ENCODE peak calls at places on chromosome 16, in nine cellular contexts. One of them, this sample, is unnamed.
A peak's percentile ranks its signal among the peaks of the same experiment; 100 is the strongest.

GRCh38 chr16:64397042-64397441 is 724.8 kb downstream of the CDH11 start:
- DNase-seq in PC-9: no peak
- DNase-seq in A549: no peak
- DNase-seq in GM12878: no peak
- DNase-seq in lower leg skin: no peak
- DNase-seq in endodermal cell: no peak
- DNase-seq in fibroblast of mammary gland: peak; percentile 49
- DNase-seq in HFF-Myc: no peak
- DNase-seq in kidney: no peak
- DNase-seq in this sample: no peak

GRCh38 chr16:79365687-79366086 is 234.8 kb downstream of the MAF start:
- DNase-seq in PC-9: no peak
- DNase-seq in A549: no peak
- DNase-seq in GM12878: no peak
- DNase-seq in lower leg skin: no peak
- DNase-seq in endodermal cell: no peak
- DNase-seq in fibroblast of mammary gland: no peak
- DNase-seq in HFF-Myc: no peak
- DNase-seq in kidney: no peak
- DNase-seq in this sample: no peak

GRCh38 chr16:85190572-85190971 is 78.3 kb upstream of the CIBAR2 start:
- DNase-seq in PC-9: no peak
- DNase-seq in A549: no peak
- DNase-seq in GM12878: no peak
- DNase-seq in lower leg skin: no peak
- DNase-seq in endodermal cell: no peak
- DNase-seq in fibroblast of mammary gland: no peak
- DNase-seq in HFF-Myc: no peak
- DNase-seq in kidney: no peak
- DNase-seq in this sample: no peak

GRCh38 chr16:56042416-56042815 is 148.9 kb upstream of the GNAO1 start:
- DNase-seq in PC-9: no peak
- DNase-seq in A549: no peak
- DNase-seq in GM12878: no peak
- DNase-seq in lower leg skin: no peak
- DNase-seq in endodermal cell: peak; percentile 9
- DNase-seq in fibroblast of mammary gland: no peak
- DNase-seq in HFF-Myc: no peak
- DNase-seq in kidney: no peak
- DNase-seq in this sample: no peak

GRCh38 chr16:20674684-20675487 is 22.6 kb downstream of the ACSM1 start:
- DNase-seq in PC-9: peak; percentile 2
- DNase-seq in A549: no peak
- DNase-seq in GM12878: no peak
- DNase-seq in lower leg skin: no peak
- DNase-seq in endodermal cell: peak; percentile 62
- DNase-seq in fibroblast of mammary gland: no peak
- DNase-seq in HFF-Myc: no peak
- DNase-seq in kidney: no peak
- DNase-seq in this sample: no peak

GRCh38 chr16:30120340-30121105 is 2.5 kb downstream of the MAPK3 start:
- DNase-seq in PC-9: peak; percentile 16
- DNase-seq in A549: no peak
- DNase-seq in GM12878: no peak
- DNase-seq in lower leg skin: no peak
- DNase-seq in endodermal cell: no peak
- DNase-seq in fibroblast of mammary gland: no peak
- DNase-seq in HFF-Myc: no peak
- DNase-seq in kidney: no peak
- DNase-seq in this sample: no peak

GRCh38 chr16:55691771-55692170 is 36.0 kb downstream of the SLC6A2 start:
- DNase-seq in PC-9: no peak
- DNase-seq in A549: no peak
- DNase-seq in GM12878: no peak
- DNase-seq in lower leg skin: no peak
- DNase-seq in endodermal cell: no peak
- DNase-seq in fibroblast of mammary gland: no peak
- DNase-seq in HFF-Myc: no peak
- DNase-seq in kidney: no peak
- DNase-seq in this sample: no peak

GRCh38 chr16:3383045-3383448 is 17.8 kb downstream of the ZSCAN32 start:
- DNase-seq in PC-9: no peak
- DNase-seq in A549: peak; percentile 19
- DNase-seq in GM12878: no peak
- DNase-seq in lower leg skin: no peak
- DNase-seq in endodermal cell: no peak
- DNase-seq in fibroblast of mammary gland: no peak
- DNase-seq in HFF-Myc: no peak
- DNase-seq in kidney: no peak
- DNase-seq in this sample: no peak

GRCh38 chr16:72172105-72173034 is at the start of gene PMFBP1:
- DNase-seq in PC-9: peak; percentile 0
- DNase-seq in A549: peak; percentile 67
- DNase-seq in GM12878: peak; percentile 88
- DNase-seq in lower leg skin: peak; percentile 57
- DNase-seq in endodermal cell: no peak
- DNase-seq in fibroblast of mammary gland: peak; percentile 87
- DNase-seq in HFF-Myc: peak; percentile 56
- DNase-seq in kidney: no peak
- DNase-seq in this sample: no peak

GRCh38 chr16:68704232-68704867 is 32.7 kb upstream of the CDH1 start:
- DNase-seq in PC-9: peak; percentile 85
- DNase-seq in A549: peak; percentile 89
- DNase-seq in GM12878: no peak
- DNase-seq in lower leg skin: peak; percentile 62
- DNase-seq in endodermal cell: peak; percentile 97
- DNase-seq in fibroblast of mammary gland: peak; percentile 55
- DNase-seq in HFF-Myc: peak; percentile 39
- DNase-seq in kidney: peak; percentile 91
- DNase-seq in this sample: peak; percentile 82

GRCh38 chr16:78538919-78539318 is 439.5 kb downstream of the WWOX start:
- DNase-seq in PC-9: no peak
- DNase-seq in A549: no peak
- DNase-seq in GM12878: no peak
- DNase-seq in lower leg skin: no peak
- DNase-seq in endodermal cell: no peak
- DNase-seq in fibroblast of mammary gland: no peak
- DNase-seq in HFF-Myc: no peak
- DNase-seq in kidney: no peak
- DNase-seq in this sample: no peak

GRCh38 chr16:1832831-1833454 is 5.9 kb downstream of the FAHD1 start:
- DNase-seq in PC-9: no peak
- DNase-seq in A549: no peak
- DNase-seq in GM12878: no peak
- DNase-seq in lower leg skin: no peak
- DNase-seq in endodermal cell: no peak
- DNase-seq in fibroblast of mammary gland: no peak
- DNase-seq in HFF-Myc: no peak
- DNase-seq in kidney: no peak
- DNase-seq in this sample: no peak
- H3K4me3 ChIP-seq in PC-9: no peak overlapping the region
- H3K4me3 ChIP-seq in A549: no peak overlapping the region
- H3K4me3 ChIP-seq in GM12878: no peak overlapping the region
- H3K4me3 ChIP-seq in lower leg skin: no peak overlapping the region
- H3K4me3 ChIP-seq in endodermal cell: no peak overlapping the region
- H3K4me3 ChIP-seq in fibroblast of mammary gland: no peak overlapping the region
- H3K4me3 ChIP-seq in HFF-Myc: no peak overlapping the region
- H3K4me3 ChIP-seq in kidney: peak overlapping the region; percentile 9
- H3K4me3 ChIP-seq in this sample: no peak overlapping the region

GRCh38 chr16:87305505-87306391 is 11.4 kb downstream of the C16orf95 start:
- DNase-seq in PC-9: no peak
- DNase-seq in A549: no peak
- DNase-seq in GM12878: no peak
- DNase-seq in lower leg skin: no peak
- DNase-seq in endodermal cell: peak; percentile 88
- DNase-seq in fibroblast of mammary gland: no peak
- DNase-seq in HFF-Myc: peak; percentile 87
- DNase-seq in kidney: peak; percentile 62
- DNase-seq in this sample: no peak
- TF ChIP-seq CTCF in PC-9: no peak
- TF ChIP-seq CTCF in A549: no peak
- TF ChIP-seq CTCF in GM12878: no peak
- TF ChIP-seq CTCF in lower leg skin: no peak
- TF ChIP-seq CTCF in endodermal cell: peak; percentile 62
- TF ChIP-seq CTCF in fibroblast of mammary gland: no peak
- TF ChIP-seq CTCF in HFF-Myc: peak; percentile 42
- TF ChIP-seq CTCF in kidney: no peak
- TF ChIP-seq CTCF in this sample: no peak

GRCh38 chr16:57482845-57483545 is 3.3 kb downstream of the DOK4 start:
- DNase-seq in PC-9: no peak
- DNase-seq in A549: no peak
- DNase-seq in GM12878: no peak
- DNase-seq in lower leg skin: no peak
- DNase-seq in endodermal cell: peak; percentile 38
- DNase-seq in fibroblast of mammary gland: no peak
- DNase-seq in HFF-Myc: no peak
- DNase-seq in kidney: no peak
- DNase-seq in this sample: no peak
- H3K4me3 ChIP-seq in PC-9: no peak overlapping the region
- H3K4me3 ChIP-seq in A549: no peak overlapping the region
- H3K4me3 ChIP-seq in GM12878: no peak overlapping the region
- H3K4me3 ChIP-seq in lower leg skin: no peak overlapping the region
- H3K4me3 ChIP-seq in endodermal cell: no peak overlapping the region
- H3K4me3 ChIP-seq in fibroblast of mammary gland: no peak overlapping the region
- H3K4me3 ChIP-seq in HFF-Myc: no peak overlapping the region
- H3K4me3 ChIP-seq in kidney: no peak overlapping the region
- H3K4me3 ChIP-seq in this sample: no peak overlapping the region

GRCh38 chr16:28822520-28823290 is at the start of gene ATXN2L:
- DNase-seq in PC-9: peak; percentile 95
- DNase-seq in A549: peak; percentile 98
- DNase-seq in GM12878: peak; percentile 77
- DNase-seq in lower leg skin: peak; percentile 90
- DNase-seq in endodermal cell: peak; percentile 94
- DNase-seq in fibroblast of mammary gland: peak; percentile 96
- DNase-seq in HFF-Myc: peak; percentile 82
- DNase-seq in kidney: peak; percentile 99
- DNase-seq in this sample: peak; percentile 91

GRCh38 chr16:28821874-28822519 is 802 bp upstream of the ATXN2L start:
- DNase-seq in PC-9: no peak
- DNase-seq in A549: no peak
- DNase-seq in GM12878: no peak
- DNase-seq in lower leg skin: no peak
- DNase-seq in endodermal cell: peak; percentile 48
- DNase-seq in fibroblast of mammary gland: peak; percentile 13
- DNase-seq in HFF-Myc: no peak
- DNase-seq in kidney: no peak
- DNase-seq in this sample: no peak

GRCh38 chr16:28823291-28823718 is 506 bp downstream of the ATXN2L start:
- DNase-seq in PC-9: no peak
- DNase-seq in A549: no peak
- DNase-seq in GM12878: no peak
- DNase-seq in lower leg skin: no peak
- DNase-seq in endodermal cell: no peak
- DNase-seq in fibroblast of mammary gland: no peak
- DNase-seq in HFF-Myc: no peak
- DNase-seq in kidney: no peak
- DNase-seq in this sample: no peak

GRCh38 chr16:28824548-28824973 is 1.8 kb downstream of the ATXN2L start:
- DNase-seq in PC-9: no peak
- DNase-seq in A549: no peak
- DNase-seq in GM12878: no peak
- DNase-seq in lower leg skin: no peak
- DNase-seq in endodermal cell: no peak
- DNase-seq in fibroblast of mammary gland: no peak
- DNase-seq in HFF-Myc: no peak
- DNase-seq in kidney: no peak
- DNase-seq in this sample: no peak

GRCh38 chr16:28823719-28824547 is 1.1 kb downstream of the ATXN2L start:
- DNase-seq in PC-9: peak; percentile 99
- DNase-seq in A549: peak; percentile 99
- DNase-seq in GM12878: peak; percentile 86
- DNase-seq in lower leg skin: peak; percentile 94
- DNase-seq in endodermal cell: peak; percentile 99
- DNase-seq in fibroblast of mammary gland: peak; percentile 96
- DNase-seq in HFF-Myc: peak; percentile 85
- DNase-seq in kidney: peak; percentile 99
- DNase-seq in this sample: peak; percentile 88
- TF ChIP-seq CTCF in PC-9: no peak
- TF ChIP-seq CTCF in A549: no peak
- TF ChIP-seq CTCF in GM12878: no peak
- TF ChIP-seq CTCF in lower leg skin: peak; percentile 8
- TF ChIP-seq CTCF in endodermal cell: peak; percentile 36
- TF ChIP-seq CTCF in fibroblast of mammary gland: no peak
- TF ChIP-seq CTCF in HFF-Myc: no peak
- TF ChIP-seq CTCF in kidney: peak; percentile 14
- TF ChIP-seq CTCF in this sample: no peak

GRCh38 chr16:8714143-8714542 is 39.7 kb downstream of the ABAT start:
- DNase-seq in PC-9: no peak
- DNase-seq in A549: no peak
- DNase-seq in GM12878: no peak
- DNase-seq in lower leg skin: no peak
- DNase-seq in endodermal cell: no peak
- DNase-seq in fibroblast of mammary gland: no peak
- DNase-seq in HFF-Myc: no peak
- DNase-seq in kidney: no peak
- DNase-seq in this sample: no peak

GRCh38 chr16:8712589-8713361 is 38.4 kb downstream of the ABAT start:
- DNase-seq in PC-9: no peak
- DNase-seq in A549: no peak
- DNase-seq in GM12878: no peak
- DNase-seq in lower leg skin: no peak
- DNase-seq in endodermal cell: peak; percentile 73
- DNase-seq in fibroblast of mammary gland: no peak
- DNase-seq in HFF-Myc: no peak
- DNase-seq in kidney: no peak
- DNase-seq in this sample: no peak

GRCh38 chr16:8716592-8716991 is 42.2 kb downstream of the ABAT start:
- DNase-seq in PC-9: no peak
- DNase-seq in A549: no peak
- DNase-seq in GM12878: no peak
- DNase-seq in lower leg skin: no peak
- DNase-seq in endodermal cell: no peak
- DNase-seq in fibroblast of mammary gland: no peak
- DNase-seq in HFF-Myc: no peak
- DNase-seq in kidney: no peak
- DNase-seq in this sample: no peak

GRCh38 chr16:8716052-8716451 is 41.6 kb downstream of the ABAT start:
- DNase-seq in PC-9: no peak
- DNase-seq in A549: no peak
- DNase-seq in GM12878: no peak
- DNase-seq in lower leg skin: no peak
- DNase-seq in endodermal cell: no peak
- DNase-seq in fibroblast of mammary gland: no peak
- DNase-seq in HFF-Myc: no peak
- DNase-seq in kidney: no peak
- DNase-seq in this sample: no peak

GRCh38 chr16:8713635-8714097 is 39.2 kb downstream of the ABAT start:
- DNase-seq in PC-9: no peak
- DNase-seq in A549: no peak
- DNase-seq in GM12878: no peak
- DNase-seq in lower leg skin: no peak
- DNase-seq in endodermal cell: no peak
- DNase-seq in fibroblast of mammary gland: no peak
- DNase-seq in HFF-Myc: no peak
- DNase-seq in kidney: no peak
- DNase-seq in this sample: no peak
- H3K4me3 ChIP-seq in PC-9: no peak overlapping the region
- H3K4me3 ChIP-seq in A549: no peak overlapping the region
- H3K4me3 ChIP-seq in GM12878: no peak overlapping the region
- H3K4me3 ChIP-seq in lower leg skin: no peak overlapping the region
- H3K4me3 ChIP-seq in endodermal cell: no peak overlapping the region
- H3K4me3 ChIP-seq in fibroblast of mammary gland: no peak overlapping the region
- H3K4me3 ChIP-seq in HFF-Myc: no peak overlapping the region
- H3K4me3 ChIP-seq in kidney: no peak overlapping the region
- H3K4me3 ChIP-seq in this sample: no peak overlapping the region

This sample was measured in LNCaP clone FGC.